ENCODE peak calls at places on chromosomes 5 and 9, in ten cellular contexts. E is stimulated activated CD8-positive, alpha-beta memory T cell treated with anti-CD3 and anti-CD28 coated beads, Interleukin-15, amount 100 ng/mL, for 24 hours; S is NCI-H510A treated with DMSO at 0.1 percent for 48 hours; Y is dermis blood vessel endothelial cell; L is EL; H is activated T-helper 1 cell treated with anti-CD3 and anti-CD28 coated beads, Interleukin-2, amount 50 U/mL, for 16 hours; G is RCC 7860; F is brain microvascular endothelial cell; U is cardiac fibroblast; K is NCI-H446 treated with DMSO at 0.1 percent for 48 hours. N is an unnamed sample.
A peak's percentile ranks its signal among the peaks of the same experiment; 100 is the strongest.

GRCh38 chr9:71955300-71955915 is 44.0 kb downstream of the C9orf85 start:
- DNase-seq in S (no peak), G (no peak), E (no peak), L (no peak), F (no peak), H (no peak), Y (no peak), U (no peak), K (no peak), N (no peak)

GRCh38 chr5:169637856-169638190 is 748 bp downstream of the DOCK2 start:
- DNase-seq in K (no peak), E (peak; percentile 31), U (no peak), L (no peak), G (no peak), Y (no peak), S (no peak), F (no peak), H (peak; percentile 47), N (no peak)

GRCh38 chr5:101473483-101473882 is 570.4 kb upstream of the ST8SIA4 start:
- DNase-seq in L (no peak), H (no peak), U (peak; percentile 11), S (no peak), E (no peak), G (no peak), Y (no peak), K (no peak), F (no peak), N (peak; percentile 22)

GRCh38 chr5:24899180-24899579 is 254.4 kb upstream of the CDH10 start:
- DNase-seq in H (no peak), L (no peak), Y (no peak), U (no peak), F (no peak), S (no peak), G (no peak), E (no peak), K (no peak), N (no peak)

GRCh38 chr5:78760411-78761169 is 112.0 kb upstream of the LHFPL2 start:
- DNase-seq in G (no peak), H (no peak), E (no peak), S (no peak), K (no peak), L (no peak), U (no peak), F (no peak), Y (no peak), N (no peak)

GRCh38 chr9:88041447-88041846 is 67.1 kb upstream of the CDK20 start:
- DNase-seq in E (no peak), Y (no peak), U (peak; percentile 25), G (no peak), S (no peak), F (no peak), H (no peak), K (no peak), L (no peak), N (peak; percentile 3)

GRCh38 chr5:141753971-141754713 is 72.1 kb upstream of the ARAP3 start:
- DNase-seq in U (peak; percentile 60), L (peak; percentile 37), S (no peak), Y (peak; percentile 54), H (no peak), E (no peak), G (no peak), K (no peak), F (no peak), N (peak; percentile 68)

GRCh38 chr9:4262735-4263141 is 37.1 kb downstream of the GLIS3 start:
- DNase-seq in S (no peak), L (peak; percentile 97), E (no peak), H (no peak), F (peak; percentile 65), Y (peak; percentile 83), U (peak; percentile 92), G (peak; percentile 93), K (no peak), N (peak; percentile 67)

GRCh38 chr5:54658014-54658413 is 140.5 kb downstream of the SNX18 start:
- DNase-seq in U (peak; percentile 82), F (peak; percentile 93), S (no peak), K (peak; percentile 96), G (peak; percentile 75), E (no peak), H (no peak), Y (peak; percentile 61), L (peak; percentile 88), N (peak; percentile 76)

GRCh38 chr5:34034497-34035327 is 8.3 kb downstream of the C1QTNF3 start:
- DNase-seq in S (no peak), L (no peak), H (no peak), F (no peak), E (no peak), U (no peak), Y (no peak), G (no peak), K (no peak), N (no peak)

GRCh38 chr5:9196403-9197224 is 349.3 kb downstream of the SEMA5A start:
- DNase-seq in H (no peak), U (peak; percentile 80), G (peak; percentile 29), E (no peak), K (no peak), F (peak; percentile 87), Y (no peak), S (no peak), L (peak; percentile 87), N (peak; percentile 81)

GRCh38 chr5:142904421-142904820 is 134.2 kb downstream of the ARHGAP26 start:
- DNase-seq in L (peak; percentile 18), H (no peak), F (no peak), E (no peak), G (no peak), S (no peak), Y (peak; percentile 45), U (peak; percentile 68), K (no peak), N (no peak)

GRCh38 chr9:6305954-6306563 is 22.1 kb upstream of the TPD52L3 start:
- DNase-seq in S (peak; percentile 62), K (peak; percentile 29), G (peak; percentile 39), H (no peak), F (no peak), Y (peak; percentile 76), E (no peak), U (peak; percentile 76), L (peak; percentile 23), N (peak; percentile 54)

GRCh38 chr5:88890070-88890781 is 7.2 kb upstream of the MEF2C start:
- DNase-seq in S (no peak), Y (peak; percentile 13), F (no peak), G (no peak), U (no peak), K (no peak), L (no peak), H (no peak), E (no peak), N (no peak)

GRCh38 chr5:117488976-117489500 is 914.4 kb upstream of the SEMA6A start:
- DNase-seq in H (no peak), L (no peak), K (peak; percentile 99), G (no peak), Y (no peak), F (no peak), E (no peak), U (no peak), S (peak; percentile 76), N (no peak)

GRCh38 chr5:17070646-17071045 is 134.6 kb upstream of the MYO10 start:
- DNase-seq in G (no peak), H (no peak), Y (no peak), U (no peak), F (no peak), E (no peak), K (no peak), S (no peak), L (no peak), N (no peak)

GRCh38 chr5:175282611-175283225 is 161.3 kb downstream of the DRD1 start:
- DNase-seq in E (no peak), H (no peak), Y (no peak), G (peak; percentile 43), U (no peak), L (no peak), K (no peak), F (no peak), S (no peak), N (no peak)

GRCh38 chr9:79757906-79758669 is 186.3 kb downstream of the TLE4 start:
- DNase-seq in S (no peak), G (peak; percentile 22), F (no peak), H (no peak), L (peak; percentile 41), K (no peak), U (peak; percentile 56), Y (peak; percentile 23), E (no peak), N (peak; percentile 61)

GRCh38 chr9:133086894-133087293 is 25.1 kb downstream of the CEL start:
- DNase-seq in E (no peak), K (no peak), L (no peak), G (no peak), S (no peak), U (no peak), Y (no peak), H (no peak), F (no peak), N (no peak)

GRCh38 chr5:155085282-155085990 is 71.9 kb downstream of the KIF4B start:
- DNase-seq in U (no peak), K (no peak), G (no peak), E (no peak), S (no peak), Y (no peak), H (no peak), L (no peak), F (no peak), N (no peak)

GRCh38 chr5:181261320-181262085 is 560 bp upstream of the TRIM52 start:
- DNase-seq in U (peak; percentile 78), S (no peak), E (no peak), H (peak; percentile 63), Y (peak; percentile 74), G (peak; percentile 57), L (peak; percentile 74), F (peak; percentile 51), K (no peak), N (peak; percentile 78)

GRCh38 chr5:180866985-180867384 is 5.9 kb upstream of the ZFP62 start:
- DNase-seq in E (no peak), K (no peak), H (no peak), Y (no peak), L (no peak), U (no peak), F (no peak), G (no peak), S (no peak), N (no peak)

GRCh38 chr9:134323741-134324358 is 2.4 kb upstream of the RXRA start:
- DNase-seq in E (no peak), K (no peak), L (no peak), U (peak; percentile 35), F (no peak), Y (peak; percentile 60), G (no peak), S (peak; percentile 1), H (no peak), N (peak; percentile 30)

GRCh38 chr5:117455236-117456233 is 880.9 kb upstream of the SEMA6A start:
- DNase-seq in S (peak; percentile 22), K (no peak), Y (no peak), L (no peak), E (no peak), G (no peak), H (no peak), U (no peak), F (no peak), N (no peak)

GRCh38 chr9:33817327-33818166 is 587 bp downstream of the UBE2R2 start:
- DNase-seq in S (peak; percentile 13), H (peak; percentile 30), E (peak; percentile 12), K (peak; percentile 27), L (peak; percentile 80), Y (peak; percentile 87), F (peak; percentile 70), G (peak; percentile 29), U (peak; percentile 72), N (peak; percentile 52)

N was measured in foreskin fibroblast.